ENCODE peak calls at places on chromosome 14, in nine cellular contexts. One of them, this sample, is unnamed.
A peak's percentile ranks its signal among the peaks of the same experiment; 100 is the strongest.

GRCh38 chr14:74535756-74536325 is 42.3 kb downstream of the ISCA2 start:
- DNase-seq in foreskin fibroblast: no peak
- DNase-seq in HFF-Myc: no peak
- DNase-seq in epithelial cell of esophagus: no peak
- DNase-seq in stomach: no peak
- DNase-seq in transverse colon: no peak
- DNase-seq in astrocyte of the spinal cord: no peak
- DNase-seq in cardiac fibroblast: no peak
- DNase-seq in HL-60: no peak
- DNase-seq in this sample: no peak

GRCh38 chr14:52391866-52392600 is 77.9 kb downstream of the PTGER2 start:
- DNase-seq in foreskin fibroblast: peak; percentile 85
- DNase-seq in HFF-Myc: peak; percentile 59
- DNase-seq in epithelial cell of esophagus: no peak
- DNase-seq in stomach: no peak
- DNase-seq in transverse colon: no peak
- DNase-seq in astrocyte of the spinal cord: peak; percentile 83
- DNase-seq in cardiac fibroblast: peak; percentile 81
- DNase-seq in HL-60: no peak
- DNase-seq in this sample: peak; percentile 54

GRCh38 chr14:50736932-50737419 is 68.9 kb upstream of the SAV1 start:
- DNase-seq in foreskin fibroblast: no peak
- DNase-seq in HFF-Myc: no peak
- DNase-seq in epithelial cell of esophagus: no peak
- DNase-seq in stomach: no peak
- DNase-seq in transverse colon: no peak
- DNase-seq in astrocyte of the spinal cord: no peak
- DNase-seq in cardiac fibroblast: no peak
- DNase-seq in HL-60: no peak
- DNase-seq in this sample: no peak

GRCh38 chr14:72619881-72620280 is 274.0 kb downstream of the DPF3 start:
- DNase-seq in foreskin fibroblast: no peak
- DNase-seq in HFF-Myc: no peak
- DNase-seq in epithelial cell of esophagus: no peak
- DNase-seq in stomach: no peak
- DNase-seq in transverse colon: no peak
- DNase-seq in astrocyte of the spinal cord: no peak
- DNase-seq in cardiac fibroblast: no peak
- DNase-seq in HL-60: no peak
- DNase-seq in this sample: no peak

GRCh38 chr14:59126714-59127436 is 61.6 kb upstream of the DAAM1 start:
- DNase-seq in foreskin fibroblast: peak; percentile 39
- DNase-seq in HFF-Myc: peak; percentile 38
- DNase-seq in epithelial cell of esophagus: peak; percentile 66
- DNase-seq in stomach: no peak
- DNase-seq in transverse colon: no peak
- DNase-seq in astrocyte of the spinal cord: peak; percentile 57
- DNase-seq in cardiac fibroblast: peak; percentile 82
- DNase-seq in HL-60: peak; percentile 22
- DNase-seq in this sample: peak; percentile 34

GRCh38 chr14:21220874-21221477 is 48.3 kb downstream of the HNRNPC start:
- DNase-seq in foreskin fibroblast: no peak
- DNase-seq in HFF-Myc: no peak
- DNase-seq in epithelial cell of esophagus: peak; percentile 14
- DNase-seq in stomach: no peak
- DNase-seq in transverse colon: no peak
- DNase-seq in astrocyte of the spinal cord: no peak
- DNase-seq in cardiac fibroblast: peak; percentile 66
- DNase-seq in HL-60: no peak
- DNase-seq in this sample: no peak

GRCh38 chr14:85241022-85241880 is 288.7 kb upstream of the FLRT2 start:
- DNase-seq in foreskin fibroblast: no peak
- DNase-seq in HFF-Myc: no peak
- DNase-seq in epithelial cell of esophagus: no peak
- DNase-seq in stomach: no peak
- DNase-seq in transverse colon: no peak
- DNase-seq in astrocyte of the spinal cord: peak; percentile 59
- DNase-seq in cardiac fibroblast: no peak
- DNase-seq in HL-60: no peak
- DNase-seq in this sample: no peak

GRCh38 chr14:24070285-24071143 is 848 bp upstream of the CPNE6 start:
- DNase-seq in foreskin fibroblast: no peak
- DNase-seq in HFF-Myc: no peak
- DNase-seq in epithelial cell of esophagus: no peak
- DNase-seq in stomach: no peak
- DNase-seq in transverse colon: no peak
- DNase-seq in astrocyte of the spinal cord: no peak
- DNase-seq in cardiac fibroblast: no peak
- DNase-seq in HL-60: no peak
- DNase-seq in this sample: no peak

GRCh38 chr14:91374897-91375747 is 42.5 kb downstream of the CCDC88C start:
- DNase-seq in foreskin fibroblast: no peak
- DNase-seq in HFF-Myc: no peak
- DNase-seq in epithelial cell of esophagus: no peak
- DNase-seq in stomach: peak; percentile 76
- DNase-seq in transverse colon: no peak
- DNase-seq in astrocyte of the spinal cord: no peak
- DNase-seq in cardiac fibroblast: no peak
- DNase-seq in HL-60: no peak
- DNase-seq in this sample: no peak

GRCh38 chr14:60647081-60647836 is 2.0 kb downstream of the SIX1 start:
- DNase-seq in foreskin fibroblast: no peak
- DNase-seq in HFF-Myc: no peak
- DNase-seq in epithelial cell of esophagus: peak; percentile 81
- DNase-seq in stomach: no peak
- DNase-seq in transverse colon: no peak
- DNase-seq in astrocyte of the spinal cord: peak; percentile 61
- DNase-seq in cardiac fibroblast: peak; percentile 63
- DNase-seq in HL-60: no peak
- DNase-seq in this sample: no peak

GRCh38 chr14:39035336-39035735 is 67.7 kb downstream of the SEC23A start:
- DNase-seq in foreskin fibroblast: no peak
- DNase-seq in HFF-Myc: no peak
- DNase-seq in epithelial cell of esophagus: no peak
- DNase-seq in stomach: no peak
- DNase-seq in transverse colon: no peak
- DNase-seq in astrocyte of the spinal cord: no peak
- DNase-seq in cardiac fibroblast: no peak
- DNase-seq in HL-60: no peak
- DNase-seq in this sample: no peak

GRCh38 chr14:39038542-39038941 is 64.5 kb downstream of the SEC23A start:
- DNase-seq in foreskin fibroblast: no peak
- DNase-seq in HFF-Myc: no peak
- DNase-seq in epithelial cell of esophagus: no peak
- DNase-seq in stomach: no peak
- DNase-seq in transverse colon: no peak
- DNase-seq in astrocyte of the spinal cord: no peak
- DNase-seq in cardiac fibroblast: no peak
- DNase-seq in HL-60: no peak
- DNase-seq in this sample: no peak

GRCh38 chr14:39036760-39037159 is 66.3 kb downstream of the SEC23A start:
- DNase-seq in foreskin fibroblast: no peak
- DNase-seq in HFF-Myc: no peak
- DNase-seq in epithelial cell of esophagus: no peak
- DNase-seq in stomach: no peak
- DNase-seq in transverse colon: no peak
- DNase-seq in astrocyte of the spinal cord: no peak
- DNase-seq in cardiac fibroblast: no peak
- DNase-seq in HL-60: no peak
- DNase-seq in this sample: no peak

GRCh38 chr14:39033371-39033770 is 69.7 kb downstream of the SEC23A start:
- DNase-seq in foreskin fibroblast: no peak
- DNase-seq in HFF-Myc: no peak
- DNase-seq in epithelial cell of esophagus: peak; percentile 6
- DNase-seq in stomach: no peak
- DNase-seq in transverse colon: no peak
- DNase-seq in astrocyte of the spinal cord: peak; percentile 34
- DNase-seq in cardiac fibroblast: peak; percentile 68
- DNase-seq in HL-60: no peak
- DNase-seq in this sample: no peak

DNA sequence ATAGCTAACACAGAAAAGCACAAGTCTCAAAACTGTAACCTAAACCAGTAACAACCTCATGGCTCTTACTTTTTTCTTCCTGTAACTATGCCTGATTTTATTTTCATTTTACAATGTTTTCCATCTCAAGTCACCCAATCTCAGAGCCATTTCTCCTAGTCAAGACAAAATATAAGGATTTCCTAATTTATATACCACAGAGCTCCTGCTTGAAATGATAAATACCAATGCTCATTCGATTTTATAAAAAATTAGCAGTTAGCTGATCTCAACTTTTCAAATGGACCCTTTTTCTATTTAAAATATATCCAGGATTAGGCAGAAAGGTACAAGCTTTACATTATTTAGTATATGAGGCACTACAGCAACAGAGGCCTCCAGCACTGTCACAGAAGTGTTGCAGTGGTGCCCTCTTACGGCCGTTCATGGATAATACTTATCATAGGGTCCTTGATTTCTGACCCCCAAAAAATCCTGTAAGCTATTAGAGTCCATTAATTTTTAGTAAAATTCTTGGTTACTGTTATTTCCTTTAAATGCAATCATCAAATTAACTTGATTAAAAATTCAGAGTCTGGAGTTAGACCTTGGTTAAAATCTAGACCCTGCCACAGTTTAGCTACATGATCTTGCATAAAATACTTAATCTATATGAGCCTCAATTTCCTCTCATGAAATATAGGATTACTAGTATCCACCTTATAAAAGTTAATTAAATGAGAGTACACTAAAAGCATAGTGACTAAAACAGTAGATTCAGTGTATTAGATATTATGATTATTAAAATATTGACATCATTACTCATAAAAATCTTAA is 68.3 kb downstream of the SEC23A start:
- DNase-seq in foreskin fibroblast: no peak
- DNase-seq in HFF-Myc: no peak
- DNase-seq in epithelial cell of esophagus: peak; percentile 11
- DNase-seq in stomach: no peak
- DNase-seq in transverse colon: no peak
- DNase-seq in astrocyte of the spinal cord: peak; percentile 18
- DNase-seq in cardiac fibroblast: peak; percentile 29
- DNase-seq in HL-60: no peak
- DNase-seq in this sample: no peak
- TF ChIP-seq CTCF in foreskin fibroblast: peak; percentile 23
- TF ChIP-seq CTCF in HFF-Myc: no peak
- TF ChIP-seq CTCF in epithelial cell of esophagus: peak; percentile 51
- TF ChIP-seq CTCF in stomach: no peak
- TF ChIP-seq CTCF in transverse colon: peak; percentile 25
- TF ChIP-seq CTCF in astrocyte of the spinal cord: peak; percentile 54
- TF ChIP-seq CTCF in cardiac fibroblast: peak; percentile 44
- TF ChIP-seq CTCF in HL-60: no peak
- TF ChIP-seq CTCF in this sample: peak; percentile 52

GRCh38 chr14:68140801-68141200 is 321.2 kb downstream of the RAD51B start:
- DNase-seq in foreskin fibroblast: no peak
- DNase-seq in HFF-Myc: no peak
- DNase-seq in epithelial cell of esophagus: no peak
- DNase-seq in stomach: no peak
- DNase-seq in transverse colon: no peak
- DNase-seq in astrocyte of the spinal cord: no peak
- DNase-seq in cardiac fibroblast: no peak
- DNase-seq in HL-60: no peak
- DNase-seq in this sample: no peak
- H3K4me3 ChIP-seq in foreskin fibroblast: no peak overlapping the region
- H3K4me3 ChIP-seq in HFF-Myc: no peak overlapping the region
- H3K4me3 ChIP-seq in epithelial cell of esophagus: no peak overlapping the region
- H3K4me3 ChIP-seq in stomach: no peak overlapping the region
- H3K4me3 ChIP-seq in transverse colon: no peak overlapping the region
- H3K4me3 ChIP-seq in astrocyte of the spinal cord: no peak overlapping the region
- H3K4me3 ChIP-seq in cardiac fibroblast: no peak overlapping the region
- H3K4me3 ChIP-seq in HL-60: no peak overlapping the region
- H3K4me3 ChIP-seq in this sample: no peak overlapping the region

DNA sequence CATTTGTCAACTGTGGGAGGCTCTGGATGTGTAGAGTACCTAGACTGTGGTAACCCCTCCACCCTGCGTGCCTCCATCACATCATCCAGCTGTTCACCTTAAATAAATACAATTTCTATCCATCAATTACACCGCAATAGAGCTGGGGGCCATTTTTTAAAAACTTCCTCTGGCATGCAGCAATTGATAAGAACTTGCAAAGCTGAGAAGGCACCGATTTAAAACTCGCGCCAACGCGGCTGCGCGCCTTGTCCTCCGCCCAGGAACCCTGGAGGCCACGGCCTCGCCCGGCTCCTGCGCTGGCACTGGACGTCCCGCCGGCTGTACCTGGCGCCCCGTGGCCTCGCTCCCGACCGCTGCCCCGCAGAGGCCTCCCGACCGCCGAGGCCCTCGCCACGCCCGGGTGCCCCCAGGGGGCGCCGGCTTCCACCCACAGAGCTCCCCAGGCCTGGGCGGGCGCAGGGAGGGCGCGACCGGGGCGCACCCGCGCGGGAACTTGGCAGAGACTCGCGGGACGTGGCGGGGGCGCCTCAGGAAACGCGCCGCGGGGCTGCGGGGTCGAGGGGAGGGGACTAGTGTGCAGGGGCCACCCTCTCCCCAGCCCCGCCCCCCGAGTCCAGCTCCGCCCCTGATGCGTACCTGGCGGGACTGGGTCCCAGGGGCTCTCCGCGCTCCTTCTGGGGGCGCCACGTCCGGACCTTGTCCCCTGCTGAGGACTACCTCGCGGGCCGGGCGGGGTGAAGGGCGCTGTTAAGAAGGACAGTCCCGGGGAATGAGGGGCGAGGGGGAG is 65.6 kb downstream of the TNFAIP2 start:
- DNase-seq in foreskin fibroblast: no peak
- DNase-seq in HFF-Myc: no peak
- DNase-seq in epithelial cell of esophagus: peak; percentile 10
- DNase-seq in stomach: peak; percentile 37
- DNase-seq in transverse colon: peak; percentile 37
- DNase-seq in astrocyte of the spinal cord: no peak
- DNase-seq in cardiac fibroblast: no peak
- DNase-seq in HL-60: no peak
- DNase-seq in this sample: no peak
- TF ChIP-seq CTCF in foreskin fibroblast: peak; percentile 23
- TF ChIP-seq CTCF in HFF-Myc: no peak
- TF ChIP-seq CTCF in epithelial cell of esophagus: no peak
- TF ChIP-seq CTCF in stomach: peak; percentile 12
- TF ChIP-seq CTCF in transverse colon: peak; percentile 27
- TF ChIP-seq CTCF in astrocyte of the spinal cord: peak; percentile 11
- TF ChIP-seq CTCF in cardiac fibroblast: peak; percentile 4
- TF ChIP-seq CTCF in HL-60: no peak
- TF ChIP-seq CTCF in this sample: no peak

DNA sequence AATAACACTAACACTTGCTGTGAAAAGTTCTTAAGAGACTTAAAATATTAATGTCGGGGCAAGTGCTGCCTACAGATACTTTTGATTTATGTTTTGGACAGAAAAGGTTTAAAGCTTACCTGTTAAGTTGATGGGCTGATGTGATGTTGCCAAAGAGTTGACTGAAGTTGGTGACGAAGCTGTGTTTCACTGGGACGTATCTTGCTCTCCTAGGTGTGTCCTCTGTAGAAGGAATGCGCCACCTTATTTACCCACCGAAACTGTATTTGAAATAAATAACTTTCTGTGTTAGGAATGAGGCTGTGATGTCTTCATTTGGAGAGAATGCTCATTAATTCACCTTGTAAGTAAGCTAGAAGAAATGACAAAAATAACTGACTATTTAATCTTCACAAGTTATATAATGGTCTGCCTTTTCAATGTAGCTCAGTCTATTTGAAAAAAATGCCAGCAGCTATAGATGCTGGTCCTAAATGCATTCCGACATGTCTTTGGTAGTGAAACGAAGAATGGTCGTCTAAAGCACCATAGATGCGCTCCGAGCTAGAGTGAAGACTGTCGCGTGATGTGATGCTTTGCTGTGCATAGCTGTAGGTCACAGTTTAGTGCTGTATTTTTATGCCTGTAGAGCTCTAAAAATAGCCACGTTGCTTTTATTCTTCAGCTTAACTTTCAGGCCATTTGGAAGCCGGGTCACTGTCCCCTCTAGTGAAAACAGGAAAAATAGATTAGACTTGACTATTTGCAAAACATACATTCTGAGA is at the start of gene RD3L:
- DNase-seq in foreskin fibroblast: no peak
- DNase-seq in HFF-Myc: no peak
- DNase-seq in epithelial cell of esophagus: no peak
- DNase-seq in stomach: no peak
- DNase-seq in transverse colon: no peak
- DNase-seq in astrocyte of the spinal cord: no peak
- DNase-seq in cardiac fibroblast: no peak
- DNase-seq in HL-60: no peak
- DNase-seq in this sample: no peak
- H3K4me3 ChIP-seq in foreskin fibroblast: no peak within 1 kb of the TSS
- H3K4me3 ChIP-seq in HFF-Myc: no peak within 1 kb of the TSS
- H3K4me3 ChIP-seq in epithelial cell of esophagus: no peak within 1 kb of the TSS
- H3K4me3 ChIP-seq in stomach: no peak within 1 kb of the TSS
- H3K4me3 ChIP-seq in transverse colon: no peak within 1 kb of the TSS
- H3K4me3 ChIP-seq in astrocyte of the spinal cord: no peak within 1 kb of the TSS
- H3K4me3 ChIP-seq in cardiac fibroblast: no peak within 1 kb of the TSS
- H3K4me3 ChIP-seq in HL-60: no peak within 1 kb of the TSS
- H3K4me3 ChIP-seq in this sample: no peak within 1 kb of the TSS